ENCODE peak calls at places on chromosomes 4 and X, in four cellular contexts. E is central memory CD8-positive, alpha-beta T cell; O is psoas muscle; A is NCI-H774. R is an unnamed sample.

GRCh38 chr4:159540501-159540900 is 437.6 kb downstream of the RAPGEF2 start:
- DNase-seq in O (no peak), A (no peak), E (no peak), R (no peak)

GRCh38 chr4:57309658-57310057 is 199.5 kb upstream of the IGFBP7 start:
- DNase-seq in O (no peak), E (no peak), A (no peak), R (no peak)

GRCh38 chr4:182212211-182212761 is 30.9 kb upstream of the TENM3 start:
- DNase-seq in O (peak), E (no peak), A (no peak), R (peak)

GRCh38 chr4:83605744-83606172 is 69.8 kb downstream of the GPAT3 start:
- DNase-seq in A (no peak), O (no peak), E (no peak), R (no peak)

GRCh38 chrX:134173541-134174272 is 63.3 kb upstream of the CCDC160 start:
- DNase-seq in O (no peak), A (no peak), E (no peak), R (no peak)

GRCh38 chr4:168153596-168154440 is 61.5 kb downstream of the ANXA10 start:
- DNase-seq in O (peak), A (peak), E (peak), R (peak)

GRCh38 chr4:22988526-22988925 is 295.8 kb downstream of the GBA3 start:
- DNase-seq in O (no peak), E (no peak), A (no peak), R (no peak)

GRCh38 chrX:155027509-155028066 is 944 bp downstream of the FUNDC2 start:
- DNase-seq in A (peak), O (no peak), E (no peak), R (peak)

GRCh38 chr4:118981171-118981838 is 92.7 kb downstream of the SYNPO2 start:
- DNase-seq in A (no peak), O (no peak), E (no peak), R (no peak)

GRCh38 chr4:154779362-154779947 is 1.6 kb upstream of the RBM46 start:
- DNase-seq in A (no peak), O (no peak), E (no peak), R (no peak)

GRCh38 chr4:146401274-146401673 is 120.5 kb downstream of the SLC10A7 start:
- DNase-seq in E (no peak), A (no peak), O (no peak), R (no peak)

GRCh38 chr4:15436515-15436914 is 8.7 kb downstream of the C1QTNF7 start:
- DNase-seq in A (no peak), O (no peak), E (no peak), R (no peak)

GRCh38 chr4:162715401-162715800 is 451.3 kb downstream of the NAF1 start:
- DNase-seq in O (no peak), A (no peak), E (no peak), R (no peak)

GRCh38 chr4:7342581-7343352 is 92.0 kb downstream of the PSAPL1 start:
- DNase-seq in O (no peak), E (no peak), A (no peak), R (no peak)

GRCh38 chrX:73577368-73577767 is 14.4 kb downstream of the CHIC1 start:
- DNase-seq in E (no peak), O (no peak), A (peak), R (peak)

GRCh38 chrX:57933321-57933720 is 23.1 kb upstream of the ZXDA start:
- DNase-seq in O (no peak), A (no peak), E (no peak), R (no peak)

GRCh38 chr4:88908521-88908920 is 148.5 kb downstream of the FAM13A start:
- DNase-seq in E (no peak), O (no peak), A (no peak), R (no peak)

GRCh38 chrX:129577473-129577872 is 37.4 kb downstream of the OCRL start:
- DNase-seq in A (no peak), O (no peak), E (no peak), R (peak)

GRCh38 chr4:107183155-107183774 is 147.2 kb upstream of the DKK2 start:
- DNase-seq in O (no peak), A (peak), E (no peak), R (peak)

GRCh38 chr4:90904018-90904417 is 776.8 kb downstream of the CCSER1 start:
- DNase-seq in O (no peak), E (no peak), A (no peak), R (no peak)

GRCh38 chr4:144709793-144710525 is 64.0 kb downstream of the HHIP start:
- DNase-seq in O (no peak), A (no peak), E (no peak), R (peak)

GRCh38 chr4:53147179-53147578 is 218.7 kb downstream of the SCFD2 start:
- DNase-seq in O (no peak), E (no peak), A (no peak), R (no peak)

GRCh38 chr4:139975830-139976272 is 178.1 kb downstream of the MAML3 start:
- DNase-seq in E (no peak), A (no peak), O (no peak), R (no peak)

GRCh38 chr4:4901877-4902276 is 42.4 kb downstream of the MSX1 start:
- DNase-seq in O (no peak), E (no peak), A (no peak), R (no peak)

GRCh38 chr4:162920649-162921048 is 246.0 kb downstream of the NAF1 start:
- DNase-seq in A (no peak), O (no peak), E (no peak), R (no peak)

GRCh38 chr4:182918044-182918607 is 940 bp upstream of the DCTD start:
- DNase-seq in O (no peak), E (no peak), A (no peak), R (no peak)

GRCh38 chr4:1027219-1027915 is 15.9 kb downstream of the FGFRL1 start:
- DNase-seq in A (no peak), O (no peak), E (no peak), R (no peak)

GRCh38 chrX:156004256-156004655 is 6.8 kb downstream of the IL9R start:
- DNase-seq in A (no peak), O (no peak), E (no peak), R (no peak)

GRCh38 chr4:7154351-7154981 is 37.9 kb upstream of the SORCS2 start:
- DNase-seq in E (no peak), O (no peak), A (no peak), R (no peak)

GRCh38 chrX:101787934-101788333 is 128.3 kb upstream of the ARMCX2 start:
- DNase-seq in E (no peak), A (no peak), O (no peak), R (no peak)

GRCh38 chrX:143648705-143649104 is 12.8 kb upstream of the SLITRK4 start:
- DNase-seq in O (no peak), A (no peak), E (no peak), R (peak)

GRCh38 chr4:32119907-32120306 is 1399.7 kb downstream of the PCDH7 start:
- DNase-seq in E (no peak), O (no peak), A (no peak), R (no peak)

GRCh38 chr4:65589331-65589730 is 81.0 kb downstream of the EPHA5 start:
- DNase-seq in O (no peak), A (no peak), E (no peak), R (no peak)

R was measured in RCC 7860.